ENCODE peak calls at places on chromosomes 6 and 20, in four cellular contexts. One of them, this sample, is unnamed. For H3K27me3, the result is how much of the 10 kb centered on the place peaks cover.

GRCh38 chr6:97842536-97842935 is 559.5 kb upstream of the MMS22L start:
- DNase-seq in tibial artery: no peak
- DNase-seq in psoas muscle: no peak
- DNase-seq in heart left ventricle: no peak
- DNase-seq in this sample: no peak

GRCh38 chr6:1516742-1517520 is 92.8 kb upstream of the FOXC1 start:
- DNase-seq in tibial artery: no peak
- DNase-seq in psoas muscle: no peak
- DNase-seq in heart left ventricle: no peak
- DNase-seq in this sample: no peak

GRCh38 chr20:15310361-15310760 is 972.9 kb upstream of the FLRT3 start:
- DNase-seq in tibial artery: no peak
- DNase-seq in psoas muscle: no peak
- DNase-seq in heart left ventricle: no peak
- DNase-seq in this sample: no peak

GRCh38 chr20:33796907-33797544 is 14.1 kb upstream of the CHMP4B start:
- DNase-seq in tibial artery: no peak
- DNase-seq in psoas muscle: no peak
- DNase-seq in heart left ventricle: no peak
- DNase-seq in this sample: no peak

GRCh38 chr6:117483645-117484016 is 1.2 kb downstream of the DCBLD1 start:
- DNase-seq in tibial artery: no peak
- DNase-seq in psoas muscle: no peak
- DNase-seq in heart left ventricle: no peak
- DNase-seq in this sample: no peak

GRCh38 chr6:43793154-43793874 is 23.3 kb downstream of the VEGFA start:
- DNase-seq in tibial artery: no peak
- DNase-seq in psoas muscle: no peak
- DNase-seq in heart left ventricle: no peak
- DNase-seq in this sample: no peak

GRCh38 chr20:22577515-22578220 is 6.7 kb downstream of the FOXA2 start:
- DNase-seq in tibial artery: no peak
- DNase-seq in psoas muscle: no peak
- DNase-seq in heart left ventricle: no peak
- DNase-seq in this sample: no peak

GRCh38 chr6:30885481-30885998 is 1.2 kb downstream of the DDR1 start:
- DNase-seq in tibial artery: peak
- DNase-seq in psoas muscle: no peak
- DNase-seq in heart left ventricle: no peak
- DNase-seq in this sample: no peak

GRCh38 chr6:131687022-131687421 is 14.2 kb downstream of the OR2A4 start:
- DNase-seq in tibial artery: no peak
- DNase-seq in psoas muscle: no peak
- DNase-seq in heart left ventricle: no peak
- DNase-seq in this sample: no peak

GRCh38 chr6:144305985-144306384 is 20.9 kb downstream of the UTRN start:
- DNase-seq in tibial artery: no peak
- DNase-seq in psoas muscle: no peak
- DNase-seq in heart left ventricle: no peak
- DNase-seq in this sample: no peak

GRCh38 chr6:161128680-161129196 is 137.2 kb downstream of the MAP3K4 start:
- DNase-seq in tibial artery: no peak
- DNase-seq in psoas muscle: no peak
- DNase-seq in heart left ventricle: no peak
- DNase-seq in this sample: no peak

GRCh38 chr20:44029848-44030230 is 115.2 kb downstream of the TOX2 start:
- DNase-seq in tibial artery: no peak
- DNase-seq in psoas muscle: no peak
- DNase-seq in heart left ventricle: no peak
- DNase-seq in this sample: no peak

GRCh38 chr20:33373735-33374605 is 27.3 kb downstream of the CDK5RAP1 start:
- DNase-seq in tibial artery: no peak
- DNase-seq in psoas muscle: no peak
- DNase-seq in heart left ventricle: no peak
- DNase-seq in this sample: no peak

GRCh38 chr6:34195726-34196115 is 41.0 kb upstream of the HMGA1 start:
- DNase-seq in tibial artery: no peak
- DNase-seq in psoas muscle: peak
- DNase-seq in heart left ventricle: no peak
- DNase-seq in this sample: no peak

GRCh38 chr6:106225581-106225980 is 100.0 kb downstream of the ATG5 start:
- DNase-seq in tibial artery: no peak
- DNase-seq in psoas muscle: no peak
- DNase-seq in heart left ventricle: no peak
- DNase-seq in this sample: no peak

DNA sequence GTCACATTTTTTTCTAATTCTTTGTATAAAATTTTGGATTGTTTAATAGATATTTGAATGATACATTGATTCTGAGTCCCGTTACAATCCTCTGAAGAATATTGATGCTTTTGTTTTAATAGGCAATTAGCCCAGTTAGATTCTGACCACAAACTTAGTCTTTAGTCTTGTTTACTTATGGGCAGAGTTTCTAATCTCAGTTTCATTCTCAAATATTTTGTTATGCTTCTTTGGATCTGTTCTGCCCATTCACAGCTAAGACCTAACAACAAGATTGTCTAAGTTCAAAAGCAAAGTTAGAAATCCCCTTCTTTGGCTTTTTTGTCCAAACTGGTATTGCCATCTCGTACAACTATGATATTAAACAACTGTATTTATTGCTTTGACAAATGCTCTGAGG is 58.0 kb downstream of the TBXT start:
- DNase-seq in tibial artery: no peak
- DNase-seq in psoas muscle: no peak
- DNase-seq in heart left ventricle: no peak
- DNase-seq in this sample: no peak
- H3K27me3 ChIP-seq in tibial artery: under half
- H3K27me3 ChIP-seq in psoas muscle: under half
- H3K27me3 ChIP-seq in heart left ventricle: under half
- H3K27me3 ChIP-seq in this sample: under half

DNA sequence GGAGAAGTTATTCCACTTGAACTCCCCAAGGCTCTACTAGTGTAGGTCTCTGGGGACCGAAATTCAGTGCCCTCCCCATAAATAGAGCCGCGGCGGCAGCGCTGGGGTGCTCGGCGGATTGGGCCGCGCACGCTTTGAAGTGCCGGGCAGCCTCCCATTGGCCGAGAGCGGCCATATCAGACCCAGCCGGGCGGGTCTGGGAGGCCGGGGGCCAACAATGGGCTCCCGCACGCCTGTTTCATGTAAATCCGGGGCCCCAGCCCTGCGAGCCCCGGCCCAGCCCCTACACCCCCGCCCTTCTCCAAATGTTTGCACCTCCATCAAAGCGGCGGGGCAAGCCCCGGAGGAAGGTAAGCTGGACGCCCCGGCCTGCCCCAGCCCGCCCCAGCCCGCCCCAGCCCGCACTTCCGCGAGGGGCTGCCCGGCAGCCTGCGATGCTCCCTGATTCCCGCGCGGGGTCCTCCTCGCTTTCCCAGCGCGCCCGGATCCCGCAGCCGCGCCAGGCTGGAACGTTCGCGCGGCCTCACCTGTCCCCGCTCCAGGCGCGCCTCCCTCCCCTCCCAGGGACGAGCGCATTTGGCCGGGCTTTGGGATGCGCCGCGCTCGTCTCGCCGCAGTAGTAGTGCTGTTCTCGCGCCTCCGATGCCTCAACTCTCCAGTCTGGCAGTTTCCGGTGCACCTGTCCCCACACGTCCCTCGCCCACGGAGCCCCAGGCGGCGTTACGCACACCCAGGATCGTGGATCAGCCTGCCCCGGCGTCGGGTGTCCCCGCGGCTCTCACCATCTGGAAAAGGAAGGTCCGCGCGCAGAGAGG is at the start of gene TBXT:
- DNase-seq in tibial artery: no peak
- DNase-seq in psoas muscle: no peak
- DNase-seq in heart left ventricle: no peak
- DNase-seq in this sample: peak
- H3K4me3 ChIP-seq in tibial artery: no peak
- H3K4me3 ChIP-seq in psoas muscle: peak
- H3K4me3 ChIP-seq in heart left ventricle: peak
- H3K4me3 ChIP-seq in this sample: peak

GRCh38 chr20:59223750-59224149 is 60.1 kb downstream of the ZNF831 start:
- DNase-seq in tibial artery: no peak
- DNase-seq in psoas muscle: no peak
- DNase-seq in heart left ventricle: no peak
- DNase-seq in this sample: no peak

GRCh38 chr20:59222239-59222981 is 58.8 kb downstream of the ZNF831 start:
- DNase-seq in tibial artery: peak
- DNase-seq in psoas muscle: peak
- DNase-seq in heart left ventricle: peak
- DNase-seq in this sample: peak

GRCh38 chr20:59221049-59221748 is 57.6 kb downstream of the ZNF831 start:
- DNase-seq in tibial artery: no peak
- DNase-seq in psoas muscle: no peak
- DNase-seq in heart left ventricle: no peak
- DNase-seq in this sample: no peak

GRCh38 chr20:59221881-59222238 is 58.2 kb downstream of the ZNF831 start:
- DNase-seq in tibial artery: no peak
- DNase-seq in psoas muscle: no peak
- DNase-seq in heart left ventricle: no peak
- DNase-seq in this sample: no peak

DNA sequence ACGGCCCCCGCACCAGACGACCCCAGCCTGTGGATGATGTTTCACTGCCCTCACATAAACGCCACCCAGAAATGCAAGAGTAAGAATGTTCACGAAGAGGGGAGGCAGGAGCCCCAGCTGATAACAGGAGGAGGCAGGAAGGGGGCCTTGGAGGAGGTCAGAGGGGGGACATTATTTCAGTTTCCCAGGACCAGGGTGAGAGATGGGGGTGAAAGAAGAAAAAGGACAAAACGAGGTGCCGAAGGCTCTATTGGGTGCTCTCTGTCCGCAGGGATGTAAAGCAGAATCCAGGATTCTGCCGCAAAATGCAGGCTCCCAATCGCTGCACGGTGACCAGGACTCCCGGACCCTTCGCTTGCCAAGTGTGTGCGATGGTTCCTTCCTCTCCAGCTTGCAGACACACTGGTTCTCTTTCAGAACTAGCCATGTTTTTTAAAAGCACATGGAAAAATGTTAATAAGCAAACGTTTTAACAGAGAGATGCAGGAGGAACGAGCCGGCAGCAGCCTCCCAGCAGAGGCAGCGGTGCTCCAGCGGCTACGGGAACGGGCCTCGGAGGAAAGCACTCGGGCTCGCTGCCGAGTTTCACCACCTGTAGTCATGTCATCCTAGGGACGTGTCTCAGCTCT is 59.5 kb downstream of the ZNF831 start:
- DNase-seq in tibial artery: no peak
- DNase-seq in psoas muscle: no peak
- DNase-seq in heart left ventricle: no peak
- DNase-seq in this sample: no peak
- TF ChIP-seq CTCF in tibial artery: no peak
- TF ChIP-seq CTCF in psoas muscle: no peak
- TF ChIP-seq CTCF in heart left ventricle: no peak
- TF ChIP-seq CTCF in this sample: no peak

GRCh38 chr20:2163757-2164156 is 62.1 kb downstream of the STK35 start:
- DNase-seq in tibial artery: peak
- DNase-seq in psoas muscle: no peak
- DNase-seq in heart left ventricle: no peak
- DNase-seq in this sample: no peak
- H3K27me3 ChIP-seq in tibial artery: under half
- H3K27me3 ChIP-seq in psoas muscle: under half
- H3K27me3 ChIP-seq in heart left ventricle: under half
- H3K27me3 ChIP-seq in this sample: under half

GRCh38 chr6:20211941-20212391 is 303 bp downstream of the MBOAT1 start:
- DNase-seq in tibial artery: no peak
- DNase-seq in psoas muscle: no peak
- DNase-seq in heart left ventricle: no peak
- DNase-seq in this sample: no peak
- H3K4me3 ChIP-seq in tibial artery: peak
- H3K4me3 ChIP-seq in psoas muscle: peak
- H3K4me3 ChIP-seq in heart left ventricle: peak
- H3K4me3 ChIP-seq in this sample: peak

This sample was measured in GM06990.